ENCODE peak calls at places on chromosomes 11 and 22, in seven cellular contexts. W, H, X, F, M, G and E are unnamed samples.

GRCh38 chr11:126332221-126332711 is 23.2 kb upstream of the ST3GAL4 start:
- DNase-seq in X (peak), G (peak), M (peak), F (peak), H (peak), W (no peak), E (no peak)

GRCh38 chr11:94694309-94695060 is 73.7 kb upstream of the AMOTL1 start:
- DNase-seq in H (no peak), M (no peak), X (no peak), G (no peak), W (no peak), F (no peak), E (no peak)

GRCh38 chr11:17171342-17171741 is 36.4 kb downstream of the PIK3C2A start:
- DNase-seq in M (no peak), G (no peak), F (no peak), W (no peak), H (no peak), X (no peak), E (no peak)

GRCh38 chr11:67674442-67674871 is at the start of gene ALDH3B2:
- DNase-seq in G (no peak), H (no peak), W (peak), F (no peak), X (no peak), M (no peak), E (no peak)

GRCh38 chr22:49574205-49574604 is 253.5 kb downstream of the BRD1 start:
- DNase-seq in X (no peak), H (no peak), M (no peak), G (no peak), W (no peak), F (no peak), E (no peak)

GRCh38 chr11:17508816-17509215 is 32.2 kb upstream of the ABCC8 start:
- DNase-seq in H (no peak), G (no peak), F (no peak), W (no peak), M (no peak), X (no peak), E (no peak)

GRCh38 chr22:27183474-27183873 is 526.1 kb downstream of the MIAT start:
- DNase-seq in W (no peak), G (no peak), M (no peak), X (no peak), H (no peak), F (no peak), E (no peak)

GRCh38 chr22:47841166-47841565 is 1078.7 kb downstream of the TBC1D22A start:
- DNase-seq in M (no peak), G (no peak), F (no peak), H (no peak), W (no peak), X (no peak), E (no peak)

DNA sequence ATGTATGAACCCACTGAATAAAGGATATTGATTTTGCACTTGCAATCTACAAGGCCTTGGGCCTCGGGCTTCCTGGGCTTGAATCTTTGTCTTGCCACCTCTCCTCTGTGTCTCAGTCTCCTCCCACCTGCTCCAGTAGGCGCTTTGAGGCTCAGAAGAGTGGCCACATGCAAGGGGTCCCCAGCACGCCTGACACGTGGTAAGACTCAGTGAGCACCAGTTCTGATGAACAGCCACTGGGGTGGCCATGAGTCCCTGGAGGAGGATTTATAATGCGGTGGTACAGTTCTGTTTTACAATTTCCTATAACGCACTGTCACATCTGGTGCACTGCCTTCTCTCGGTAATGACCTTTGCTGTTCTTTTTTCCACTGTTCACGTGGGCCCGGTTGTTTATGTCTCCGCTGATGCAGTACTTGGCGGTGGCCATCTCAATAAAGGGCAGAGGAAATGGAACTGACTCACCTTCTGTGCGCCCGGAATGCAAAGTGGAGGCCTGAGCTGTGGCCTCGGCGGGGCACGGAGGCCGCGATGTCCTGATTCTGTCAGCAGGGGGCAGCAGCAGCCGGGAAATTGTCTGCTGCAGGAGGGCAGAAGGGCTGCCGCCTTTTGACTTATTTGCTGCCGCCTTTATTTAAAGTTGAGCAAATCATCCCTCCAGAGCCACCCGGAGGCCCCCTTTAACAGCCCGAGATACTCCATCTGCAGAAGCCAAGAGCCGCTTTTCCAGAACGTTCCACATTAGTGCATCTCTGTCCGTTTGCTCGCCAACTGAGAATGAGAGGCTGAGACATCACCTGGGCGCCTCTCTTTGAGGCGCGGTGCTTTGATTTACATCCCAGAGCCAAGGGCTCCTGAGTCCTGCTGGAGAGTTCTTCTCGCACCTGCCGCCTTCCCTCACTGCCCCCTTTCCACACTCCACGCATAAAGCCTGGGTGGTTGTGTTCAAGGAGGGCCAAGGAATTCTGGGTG is 6.0 kb upstream of the IFT27 start:
- DNase-seq in G (peak), M (peak), X (peak), F (peak), W (peak), H (peak), E (peak)
- H3K27ac ChIP-seq in G (no peak), M (no peak), X (no peak), F (no peak), W (no peak), H (no peak), E (peak)

DNA sequence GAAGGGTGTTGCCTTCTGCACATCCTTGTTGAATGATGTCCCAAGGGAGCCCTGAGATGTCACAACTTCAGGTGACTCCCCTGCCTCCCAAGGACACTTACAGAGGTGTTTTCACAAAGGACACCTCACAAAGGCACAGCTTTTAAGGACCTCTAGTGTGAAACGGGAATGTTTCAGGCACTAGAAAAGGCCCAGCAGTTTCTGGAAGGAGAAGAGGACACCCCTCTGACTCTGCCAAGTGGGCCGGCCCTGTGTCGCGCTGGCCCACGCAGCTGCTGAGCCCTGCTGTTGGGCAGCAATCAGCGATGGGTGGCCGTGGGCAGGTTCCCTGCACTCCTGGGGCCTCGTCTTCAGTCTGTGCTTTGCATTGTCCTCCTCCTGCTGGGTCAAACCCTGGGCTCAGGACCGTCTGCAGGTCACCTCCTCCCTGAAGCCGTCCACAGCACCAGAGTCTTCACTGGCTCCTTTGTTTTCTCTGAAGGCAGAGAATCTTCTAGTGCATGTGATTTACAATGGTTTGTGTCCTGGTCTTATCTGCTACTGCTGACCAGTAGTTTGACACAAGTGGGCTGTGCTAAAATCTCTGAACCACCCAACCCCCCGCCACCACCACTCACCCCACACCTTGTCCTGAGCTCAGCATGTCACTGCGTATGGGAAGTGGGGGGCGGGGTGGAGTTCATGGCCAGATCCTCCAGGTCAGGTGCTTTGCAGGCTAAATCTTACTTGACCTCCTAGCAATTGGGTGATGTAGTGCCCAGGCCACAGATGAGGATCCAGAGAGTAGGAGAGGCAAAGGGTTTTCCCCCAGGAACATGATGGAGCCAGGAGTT is 3.2 kb downstream of the LINC01488 start:
- DNase-seq in X (peak), G (no peak), H (no peak), F (no peak), M (no peak), W (peak), E (no peak)
- H3K27ac ChIP-seq in X (no peak), G (no peak), H (no peak), F (no peak), M (peak), W (no peak), E (no peak)

DNA sequence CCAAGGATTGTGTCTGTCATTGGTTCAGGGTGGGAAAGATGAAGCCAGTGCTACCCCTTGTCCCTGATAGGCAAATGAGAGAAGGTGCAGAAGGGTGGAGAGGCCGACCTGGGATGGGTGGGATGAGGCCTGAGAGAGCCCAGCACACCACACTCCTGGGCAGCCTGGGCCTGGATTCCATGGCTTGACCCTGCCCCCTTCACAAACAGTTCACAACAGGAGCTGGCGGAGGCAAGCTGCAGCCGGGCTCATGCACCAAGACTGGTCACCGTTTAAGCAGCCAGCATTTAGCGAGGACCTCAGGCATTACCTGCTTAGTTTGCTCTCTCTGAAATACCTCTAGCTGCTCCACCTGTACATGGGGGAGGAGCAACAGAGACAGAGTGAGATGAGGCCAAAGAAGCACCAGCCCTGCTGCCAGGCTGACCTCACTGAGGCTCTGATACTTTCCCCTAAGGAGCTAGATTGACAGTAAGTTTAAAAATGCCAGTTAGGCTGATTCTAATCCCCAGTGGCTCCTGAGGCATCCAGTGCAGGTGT is 13.5 kb downstream of the IL18BP start:
- DNase-seq in H (no peak), X (no peak), W (no peak), F (no peak), M (no peak), G (no peak), E (no peak)
- H3K27ac ChIP-seq in H (no peak), X (no peak), W (no peak), F (peak), M (peak), G (no peak), E (no peak)

GRCh38 chr11:62876712-62877111 is 4.0 kb upstream of the SLC3A2 start:
- DNase-seq in H (no peak), G (no peak), W (no peak), F (no peak), M (no peak), X (no peak), E (no peak)
- H3K27ac ChIP-seq in H (no peak), G (no peak), W (no peak), F (no peak), M (no peak), X (no peak), E (no peak)

GRCh38 chr11:65607614-65608426 is 6.2 kb downstream of the MAP3K11 start:
- DNase-seq in G (no peak), X (no peak), F (no peak), H (no peak), W (peak), M (no peak), E (no peak)

GRCh38 chr11:65606876-65607613 is 7.0 kb downstream of the MAP3K11 start:
- DNase-seq in W (peak), X (peak), M (peak), F (peak), H (no peak), G (peak), E (no peak)

GRCh38 chr11:65609711-65610110 is 4.3 kb downstream of the MAP3K11 start:
- DNase-seq in G (no peak), H (no peak), W (no peak), M (no peak), X (no peak), F (no peak), E (no peak)

GRCh38 chr11:65611028-65611757 is 2.8 kb downstream of the MAP3K11 start:
- DNase-seq in H (no peak), G (no peak), X (peak), W (peak), M (no peak), F (peak), E (no peak)

DNA sequence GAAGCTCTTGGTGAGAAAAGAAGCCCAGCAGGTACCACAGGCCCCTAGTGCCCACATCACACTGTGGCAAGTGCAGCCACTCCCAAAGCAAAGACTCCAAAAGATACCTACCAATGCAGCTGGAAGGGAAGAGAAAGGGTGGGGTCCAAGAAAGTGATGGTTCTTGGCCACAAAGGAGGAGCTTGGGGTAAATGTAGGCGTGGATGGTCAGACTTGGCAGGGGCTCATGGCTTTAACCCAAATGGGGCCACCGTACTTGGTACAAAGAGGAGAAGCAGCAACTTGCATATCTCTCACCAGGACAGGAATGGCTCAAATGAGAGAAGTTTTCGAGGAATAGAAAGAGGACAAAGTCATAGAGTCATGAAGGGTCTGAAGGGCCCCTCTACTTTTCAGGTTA is 4.8 kb downstream of the MAP3K11 start:
- DNase-seq in X (no peak), G (no peak), M (no peak), F (no peak), W (no peak), H (no peak), E (no peak)
- H3K27ac ChIP-seq in X (no peak), G (no peak), M (peak), F (no peak), W (no peak), H (no peak), E (no peak)